ENCODE peak calls at places on chromosomes 5 and 9, in four cellular contexts. F is fibroblast of lung, C is HCT116, X is PC-3. R is an unnamed sample.

GRCh38 chr5:28809811-28810750 is 1771.7 kb upstream of the CDH9 start:
- DNase-seq in F (no peak), X (no peak), C (no peak), R (no peak)

GRCh38 chr5:94776167-94776566 is 157.7 kb downstream of the SLF1 start:
- DNase-seq in F (peak), C (no peak), X (no peak), R (no peak)

GRCh38 chr9:127418037-127418471 is 6.1 kb upstream of the ZNF79 start:
- DNase-seq in F (no peak), X (peak), C (peak), R (peak)

GRCh38 chr5:54254482-54255198 is 55.7 kb downstream of the ARL15 start:
- DNase-seq in F (peak), C (no peak), X (peak), R (peak)

GRCh38 chr5:127705120-127705892 is 2.1 kb downstream of the CCDC192 start:
- DNase-seq in C (peak), F (peak), X (peak), R (peak)

GRCh38 chr9:68780735-68781134 is 75.7 kb downstream of the PIP5K1B start:
- DNase-seq in F (peak), C (no peak), X (peak), R (no peak)

GRCh38 chr5:5688925-5689310 is 266.4 kb downstream of the ICE1 start:
- DNase-seq in X (no peak), F (no peak), C (no peak), R (no peak)

GRCh38 chr5:103424453-103425205 is 138.0 kb downstream of the NUDT12 start:
- DNase-seq in X (no peak), C (no peak), F (peak), R (no peak)

GRCh38 chr5:54669845-54670635 is 152.5 kb downstream of the SNX18 start:
- DNase-seq in X (no peak), F (peak), C (no peak), R (no peak)

GRCh38 chr9:130207241-130207992 is 35.2 kb downstream of the NCS1 start:
- DNase-seq in X (no peak), F (no peak), C (no peak), R (no peak)

GRCh38 chr5:31983851-31984250 is 190.3 kb downstream of the GOLPH3 start:
- DNase-seq in X (no peak), C (no peak), F (peak), R (no peak)

GRCh38 chr5:163910226-163910625 is 404.8 kb downstream of the MAT2B start:
- DNase-seq in F (no peak), C (no peak), X (no peak), R (no peak)

GRCh38 chr5:76379855-76380254 is 23.2 kb upstream of the IQGAP2 start:
- DNase-seq in C (no peak), X (no peak), F (no peak), R (no peak)

GRCh38 chr5:147667363-147667762 is 115.2 kb downstream of the JAKMIP2 start:
- DNase-seq in X (no peak), C (no peak), F (no peak), R (no peak)

DNA sequence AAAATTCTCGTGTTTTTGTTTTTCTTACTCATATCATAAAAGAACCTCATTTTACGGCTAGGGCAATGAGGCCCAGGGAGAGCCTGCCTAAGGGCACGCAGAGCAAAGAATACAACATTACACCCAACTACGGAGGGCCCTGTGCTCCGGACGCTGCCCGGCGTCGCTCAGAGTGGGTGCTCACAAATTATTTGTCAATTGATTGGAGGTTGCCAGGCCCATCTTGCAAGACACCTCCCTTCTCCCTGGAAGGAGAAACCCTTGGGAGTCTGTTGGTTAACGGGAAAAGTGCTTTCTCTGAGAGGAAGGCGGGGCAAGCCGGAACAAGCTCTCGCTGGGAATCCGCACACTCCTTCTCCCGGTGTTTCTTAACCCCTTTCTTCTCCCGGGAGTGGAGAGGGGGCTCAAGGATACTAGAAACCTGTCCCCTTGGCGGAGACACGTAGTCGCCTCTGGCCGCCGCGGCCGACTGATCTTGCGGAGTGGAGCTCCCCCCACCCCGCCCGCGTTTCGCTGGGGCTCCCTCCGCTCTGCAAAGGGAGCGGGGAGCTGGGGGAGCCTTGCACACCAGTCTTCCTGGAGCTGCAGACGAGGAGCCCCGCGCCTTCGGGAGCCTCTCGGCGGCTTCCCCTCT is 599.3 kb upstream of the SGCD start:
- DNase-seq in X (no peak), C (no peak), F (peak), R (peak)
- H3K4me2 ChIP-seq in X (no peak), C (no peak), F (no peak), R (peak)

DNA sequence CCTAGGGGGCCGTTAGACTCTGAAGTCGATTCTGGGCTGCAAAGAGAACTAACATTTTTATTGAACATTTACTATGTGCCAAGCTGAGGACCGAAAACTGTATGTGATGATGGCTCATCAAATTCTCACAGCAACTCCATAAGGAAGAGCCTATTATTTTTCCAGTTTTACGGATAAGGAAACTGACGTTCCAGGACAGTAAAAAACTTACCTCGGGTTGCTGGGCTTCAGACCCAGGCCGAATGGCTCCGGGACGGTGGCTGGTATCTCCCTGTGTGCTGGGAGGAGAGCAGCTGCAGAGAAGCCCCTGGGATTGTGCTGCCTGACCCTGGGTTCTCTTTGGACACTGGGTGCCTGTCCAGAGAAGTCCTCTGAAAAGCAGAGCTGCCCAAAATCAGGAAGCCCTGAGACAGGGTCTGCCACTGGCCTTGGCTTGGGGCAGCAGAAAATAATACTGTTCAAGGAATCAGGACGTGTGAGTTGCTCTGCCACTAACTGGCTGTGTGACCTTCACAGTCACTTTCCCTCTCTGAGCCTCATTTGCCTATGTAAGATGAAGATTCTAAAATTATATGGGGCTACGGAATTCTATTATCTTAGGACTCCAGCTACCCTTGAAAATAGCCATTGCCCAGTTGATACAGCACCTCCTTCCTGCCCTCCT is 116.3 kb upstream of the CPEB4 start:
- DNase-seq in C (no peak), X (no peak), F (no peak), R (no peak)
- H3K4me2 ChIP-seq in C (no peak), X (no peak), F (no peak), R (no peak)

DNA sequence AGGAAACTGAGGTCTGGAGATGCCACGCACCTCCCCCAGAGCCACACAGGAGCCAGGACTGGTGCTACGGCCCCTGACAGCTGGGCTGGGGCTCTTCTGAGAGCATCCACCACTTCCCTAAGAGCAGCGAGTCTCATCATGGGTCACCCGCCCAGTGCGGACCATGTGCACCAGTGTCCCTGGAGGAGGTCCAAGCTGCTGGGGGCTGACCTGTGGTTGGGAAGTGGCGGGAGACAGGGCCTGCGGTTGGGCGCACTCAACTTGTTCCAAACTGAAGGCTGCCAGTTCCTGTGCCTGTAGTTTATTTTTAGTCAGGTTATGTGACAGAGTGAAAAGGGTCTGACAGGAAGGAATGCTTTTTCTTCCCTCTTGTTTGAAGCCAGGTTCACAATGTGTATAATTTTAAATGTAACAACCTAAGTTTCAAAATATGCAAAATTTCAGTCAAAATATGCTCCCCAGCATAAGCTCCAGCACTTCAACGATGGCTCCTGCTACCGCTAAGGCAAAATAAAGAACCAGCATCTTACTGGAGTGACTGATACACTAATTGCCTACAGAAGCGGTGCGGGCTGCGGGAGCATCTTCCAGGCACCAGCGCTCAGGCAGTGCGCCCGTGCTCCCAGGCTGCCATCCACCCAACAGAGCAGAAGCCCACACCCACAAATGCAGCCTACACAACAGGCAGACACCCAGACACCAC is 14.8 kb downstream of the BARHL1 start:
- DNase-seq in X (no peak), F (peak), C (no peak), R (no peak)
- H3K4me2 ChIP-seq in X (no peak), F (no peak), C (no peak), R (no peak)

GRCh38 chr9:76615149-76615548 is 149.1 kb upstream of the PCA3 start:
- DNase-seq in F (no peak), X (no peak), C (no peak), R (no peak)
- H3K4me2 ChIP-seq in F (peak), X (no peak), C (no peak), R (no peak)

DNA sequence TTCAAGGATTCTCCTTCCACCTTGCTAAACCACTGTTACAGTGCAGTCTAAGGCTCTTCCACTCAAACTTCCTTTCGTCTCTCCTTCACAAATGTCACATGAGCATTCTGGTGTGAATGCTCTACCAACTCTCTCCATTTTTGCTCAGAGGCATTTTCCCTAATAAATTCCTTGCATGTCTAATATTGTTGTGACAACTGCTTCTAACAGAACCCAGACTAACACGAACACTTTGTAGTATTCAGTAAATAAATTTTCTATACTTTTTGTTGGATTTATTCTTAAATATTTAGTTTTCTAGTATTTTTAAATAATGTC is 24.0 kb downstream of the RAPGEF6 start:
- DNase-seq in C (no peak), F (no peak), X (no peak), R (no peak)
- H3K4me2 ChIP-seq in C (peak), F (no peak), X (no peak), R (no peak)

GRCh38 chr9:85949591-85950335 is 8.8 kb downstream of the NAA35 start:
- DNase-seq in F (peak), C (no peak), X (no peak), R (no peak)
- H3K4me2 ChIP-seq in F (no peak), C (peak), X (no peak), R (no peak)

DNA sequence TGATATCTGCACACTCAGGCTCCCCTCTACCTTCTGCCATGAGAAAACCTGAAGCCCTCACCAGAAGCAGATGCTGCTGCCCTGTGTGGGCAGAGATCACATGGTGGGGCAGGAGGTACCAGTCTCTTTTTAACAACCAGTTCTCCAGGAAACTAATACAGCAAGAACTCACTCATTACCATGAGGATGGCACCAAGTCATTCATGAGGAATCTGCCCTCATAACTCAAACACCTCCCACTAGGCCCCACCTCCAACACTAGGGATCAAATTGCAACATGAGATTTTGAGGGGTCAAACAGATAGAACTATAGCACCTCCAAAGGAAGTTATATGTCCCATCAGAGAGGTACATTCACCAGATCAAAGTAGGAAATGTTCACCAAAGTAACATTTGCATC is 136.3 kb upstream of the SHB start:
- DNase-seq in F (no peak), X (peak), C (no peak), R (no peak)
- H3K4me2 ChIP-seq in F (no peak), X (no peak), C (peak), R (no peak)